ENCODE peak calls at places on chromosomes 3 and 15, in seven cellular contexts. U is GM20000, Q is GM10248, P is WTC11, C is ovary, A is MCF 10A, F is heart left ventricle. W is an unnamed sample.

GRCh38 chr3:126026761-126027160 is 57.2 kb downstream of the SLC41A3 start:
- DNase-seq in U (no peak), Q (no peak), P (no peak), C (no peak), A (no peak), F (no peak), W (no peak)

GRCh38 chr15:83278191-83278590 is 6.3 kb downstream of the BNC1 start:
- DNase-seq in U (no peak), Q (no peak), P (no peak), C (no peak), A (peak; percentile 70), F (no peak), W (no peak)

GRCh38 chr3:49092948-49093852 is 671 bp downstream of the QRICH1 start:
- DNase-seq in U (peak; percentile 78), Q (peak; percentile 78), P (peak; percentile 86), C (peak; percentile 85), A (peak; percentile 65), F (peak; percentile 89), W (peak; percentile 43)

GRCh38 chr15:77480859-77481258 is 60.2 kb downstream of the HMG20A start:
- DNase-seq in U (no peak), Q (no peak), P (no peak), C (no peak), A (no peak), F (no peak), W (no peak)

GRCh38 chr3:71979155-71979554 is 194.2 kb upstream of the PROK2 start:
- DNase-seq in U (no peak), Q (no peak), P (no peak), C (no peak), A (no peak), F (no peak), W (no peak)

GRCh38 chr15:86690566-86690965 is 610.9 kb downstream of the AGBL1 start:
- DNase-seq in U (no peak), Q (no peak), P (no peak), C (no peak), A (peak; percentile 14), F (no peak), W (no peak)

GRCh38 chr3:124202754-124203153 is 210.8 kb upstream of the ROPN1 start:
- DNase-seq in U (no peak), Q (no peak), P (no peak), C (peak; percentile 62), A (no peak), F (peak; percentile 77), W (no peak)

GRCh38 chr15:95013379-95013778 is 782.0 kb downstream of the MCTP2 start:
- DNase-seq in U (no peak), Q (no peak), P (no peak), C (no peak), A (no peak), F (no peak), W (no peak)

GRCh38 chr3:66276705-66277274 is 56.0 kb downstream of the SLC25A26 start:
- DNase-seq in U (peak; percentile 31), Q (no peak), P (peak; percentile 60), C (peak; percentile 39), A (peak; percentile 68), F (no peak), W (peak; percentile 52)

GRCh38 chr3:157175678-157176077 is 15.7 kb upstream of the CCNL1 start:
- DNase-seq in U (peak; percentile 65), Q (peak; percentile 41), P (no peak), C (peak; percentile 59), A (no peak), F (no peak), W (no peak)

GRCh38 chr15:87326274-87326673 is 930.3 kb downstream of the NTRK3 start:
- DNase-seq in U (no peak), Q (no peak), P (no peak), C (no peak), A (no peak), F (no peak), W (no peak)

GRCh38 chr3:68249265-68249664 is 594.9 kb upstream of the SUCLG2 start:
- DNase-seq in U (no peak), Q (no peak), P (no peak), C (no peak), A (no peak), F (no peak), W (no peak)

GRCh38 chr3:77460326-77460725 is 420.4 kb downstream of the ROBO2 start:
- DNase-seq in U (no peak), Q (no peak), P (no peak), C (no peak), A (peak; percentile 24), F (no peak), W (no peak)

GRCh38 chr15:86915811-86916331 is 836.2 kb downstream of the AGBL1 start:
- DNase-seq in U (no peak), Q (no peak), P (peak; percentile 36), C (no peak), A (peak; percentile 42), F (no peak), W (no peak)

GRCh38 chr15:37095197-37095992 is 5.0 kb downstream of the MEIS2 start:
- DNase-seq in U (no peak), Q (no peak), P (peak; percentile 84), C (peak; percentile 45), A (no peak), F (no peak), W (no peak)

GRCh38 chr15:40360015-40360414 is 2.0 kb downstream of the DISP2 start:
- DNase-seq in U (no peak), Q (no peak), P (no peak), C (no peak), A (no peak), F (no peak), W (no peak)

GRCh38 chr15:90184119-90184785 is 16.9 kb upstream of the SEMA4B start:
- DNase-seq in U (peak; percentile 76), Q (peak; percentile 78), P (no peak), C (peak; percentile 77), A (peak; percentile 94), F (peak; percentile 83), W (no peak)

GRCh38 chr3:87206635-87207034 is 20.5 kb upstream of the CHMP2B start:
- DNase-seq in U (no peak), Q (no peak), P (no peak), C (no peak), A (no peak), F (no peak), W (no peak)

GRCh38 chr15:42581272-42581730 is 5.9 kb downstream of the STARD9 start:
- DNase-seq in U (peak; percentile 81), Q (peak; percentile 78), P (peak; percentile 89), C (peak; percentile 84), A (peak; percentile 70), F (peak; percentile 94), W (no peak)

GRCh38 chr3:156764761-156765160 is 61.4 kb upstream of the LEKR1 start:
- DNase-seq in U (no peak), Q (no peak), P (no peak), C (no peak), A (no peak), F (no peak), W (no peak)

GRCh38 chr3:153442386-153442785 is 280.4 kb downstream of the RAP2B start:
- DNase-seq in U (no peak), Q (no peak), P (no peak), C (no peak), A (no peak), F (no peak), W (no peak)

GRCh38 chr3:153438275-153438674 is 276.2 kb downstream of the RAP2B start:
- DNase-seq in U (no peak), Q (no peak), P (no peak), C (no peak), A (no peak), F (no peak), W (no peak)

GRCh38 chr3:153440311-153440710 is 278.3 kb downstream of the RAP2B start:
- DNase-seq in U (no peak), Q (no peak), P (no peak), C (no peak), A (no peak), F (no peak), W (no peak)

GRCh38 chr3:153442799-153443487 is 280.9 kb downstream of the RAP2B start:
- DNase-seq in U (no peak), Q (no peak), P (no peak), C (no peak), A (no peak), F (no peak), W (no peak)

GRCh38 chr3:153439780-153440179 is 277.8 kb downstream of the RAP2B start:
- DNase-seq in U (no peak), Q (no peak), P (no peak), C (no peak), A (peak; percentile 23), F (no peak), W (no peak)
- TF ChIP-seq CTCF in U (no peak), Q (no peak), P (no peak), C (no peak), A (no peak), F (no peak), W (peak; percentile 33)

GRCh38 chr3:47882338-47882737 is 79.4 kb downstream of the DHX30 start:
- DNase-seq in U (no peak), Q (no peak), P (no peak), C (no peak), A (no peak), F (no peak), W (no peak)

GRCh38 chr3:47874913-47875312 is 72.0 kb downstream of the DHX30 start:
- DNase-seq in U (no peak), Q (no peak), P (no peak), C (no peak), A (no peak), F (no peak), W (no peak)

GRCh38 chr3:47877288-47877687 is 74.3 kb downstream of the DHX30 start:
- DNase-seq in U (no peak), Q (no peak), P (no peak), C (no peak), A (no peak), F (no peak), W (no peak)

GRCh38 chr3:47874438-47874837 is 71.5 kb downstream of the DHX30 start:
- DNase-seq in U (no peak), Q (no peak), P (no peak), C (no peak), A (no peak), F (no peak), W (no peak)

GRCh38 chr3:47877719-47878118 is 74.8 kb downstream of the DHX30 start:
- DNase-seq in U (no peak), Q (no peak), P (no peak), C (no peak), A (no peak), F (no peak), W (no peak)
- TF ChIP-seq CTCF in U (no peak), Q (no peak), P (no peak), C (no peak), A (no peak), F (no peak), W (no peak)

DNA sequence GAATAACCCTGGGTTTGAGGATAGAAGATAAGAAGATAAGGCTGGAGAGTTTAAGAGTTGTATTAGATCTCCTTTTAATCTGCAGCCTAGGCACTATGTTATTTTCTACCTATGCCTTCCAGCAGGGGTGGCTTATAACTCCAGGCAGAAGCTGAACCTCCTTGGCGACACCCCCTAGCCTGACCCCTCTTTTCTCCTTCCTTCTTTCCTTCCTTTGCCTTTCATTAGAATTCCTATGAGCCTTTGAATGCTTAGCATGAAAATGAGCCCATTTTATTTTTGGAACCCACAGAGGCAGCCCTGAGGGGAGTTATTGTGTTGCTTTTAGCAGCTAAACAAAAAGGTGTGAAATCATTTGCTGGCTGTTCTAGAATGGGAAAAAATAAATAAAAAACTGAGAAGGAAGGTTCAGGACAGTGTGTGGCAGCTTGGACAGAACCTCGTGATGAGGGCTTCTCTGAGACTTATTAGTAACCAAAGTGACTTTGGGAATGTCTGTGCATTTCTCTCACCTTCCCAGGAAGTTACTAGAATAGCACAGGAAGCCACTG is 164.6 kb upstream of the ICE2 start:
- DNase-seq in U (no peak), Q (no peak), P (no peak), C (no peak), A (no peak), F (no peak), W (no peak)
- TF ChIP-seq CTCF in U (no peak), Q (no peak), P (no peak), C (no peak), A (no peak), F (no peak), W (no peak)

GRCh38 chr3:182622241-182622545 is 171.1 kb upstream of the ATP11B start:
- DNase-seq in U (no peak), Q (no peak), P (no peak), C (no peak), A (no peak), F (no peak), W (no peak)
- TF ChIP-seq CTCF in U (no peak), Q (no peak), P (no peak), C (no peak), A (no peak), F (no peak), W (no peak)